ENCODE peak calls at places on chromosomes 6 and 20, in eight cellular contexts. P, G, R, F, D, K, B and X are unnamed samples.

GRCh38 chr6:116412270-116412669 is 41.5 kb downstream of the DSE start:
- DNase-seq in K (no peak), G (no peak), F (no peak), P (no peak), B (no peak), R (no peak), D (no peak), X (peak; percentile 38)

GRCh38 chr6:131136021-131136847 is 967 bp downstream of the AKAP7 start:
- DNase-seq in B (no peak), P (peak; percentile 22), R (peak; percentile 53), G (no peak), F (no peak), D (peak; percentile 49), K (no peak), X (no peak)

GRCh38 chr6:32118782-32119628 is 9.0 kb downstream of the ATF6B start:
- DNase-seq in P (peak; percentile 65), R (peak; percentile 88), B (no peak), F (peak; percentile 88), G (peak; percentile 41), D (peak; percentile 85), K (peak; percentile 51), X (peak; percentile 92)

GRCh38 chr20:54351371-54352136 is 123.8 kb upstream of the DOK5 start:
- DNase-seq in K (no peak), G (no peak), B (no peak), F (no peak), R (no peak), P (no peak), D (no peak), X (no peak)

GRCh38 chr20:56409521-56409920 is 2.5 kb upstream of the CASS4 start:
- DNase-seq in G (no peak), R (no peak), B (no peak), D (no peak), K (no peak), F (no peak), P (no peak), X (no peak)

GRCh38 chr20:32287231-32287638 is 9.8 kb downstream of the KIF3B start:
- DNase-seq in K (no peak), B (no peak), R (no peak), D (no peak), G (no peak), P (no peak), F (no peak), X (no peak)

GRCh38 chr6:131949909-131950766 is 1.0 kb downstream of the CCN2 start:
- DNase-seq in B (no peak), R (peak; percentile 92), G (no peak), P (peak; percentile 85), F (peak; percentile 74), D (peak; percentile 79), K (peak; percentile 8), X (peak; percentile 76)

GRCh38 chr6:22227824-22228610 is 68.8 kb downstream of the PRL start:
- DNase-seq in B (no peak), D (no peak), F (no peak), K (no peak), R (no peak), G (no peak), P (no peak), X (no peak)

GRCh38 chr6:47908271-47908670 is 126.4 kb downstream of the OPN5 start:
- DNase-seq in R (no peak), D (peak; percentile 99), K (no peak), B (no peak), F (no peak), P (no peak), G (no peak), X (no peak)

GRCh38 chr6:46505693-46506512 is 14.7 kb upstream of the RCAN2 start:
- DNase-seq in F (peak; percentile 37), G (no peak), P (no peak), D (no peak), R (no peak), B (no peak), K (no peak), X (peak; percentile 71)

GRCh38 chr20:46056970-46057855 is 28.2 kb downstream of the SLC12A5 start:
- DNase-seq in G (no peak), R (peak; percentile 42), K (no peak), F (peak; percentile 57), B (no peak), D (no peak), P (peak; percentile 19), X (peak; percentile 65)

GRCh38 chr6:42385339-42385738 is 66.4 kb downstream of the TRERF1 start:
- DNase-seq in D (no peak), K (no peak), F (no peak), B (no peak), P (no peak), G (no peak), R (no peak), X (no peak)

GRCh38 chr6:137191670-137192069 is 18.2 kb upstream of the IL22RA2 start:
- DNase-seq in B (no peak), P (no peak), D (no peak), K (no peak), F (no peak), R (no peak), G (no peak), X (no peak)

GRCh38 chr6:129598244-129599187 is 111.5 kb downstream of the ARHGAP18 start:
- DNase-seq in D (peak; percentile 80), K (peak; percentile 35), P (peak; percentile 53), F (no peak), B (peak; percentile 53), G (no peak), R (no peak), X (no peak)

GRCh38 chr6:14975124-14975815 is 270.6 kb upstream of the JARID2 start:
- DNase-seq in G (no peak), R (no peak), K (no peak), B (no peak), P (no peak), F (no peak), D (peak; percentile 37), X (no peak)

GRCh38 chr6:169935861-169936260 is 184.4 kb downstream of the ERMARD start:
- DNase-seq in B (no peak), G (no peak), P (no peak), F (no peak), D (no peak), K (no peak), R (no peak), X (no peak)

GRCh38 chr6:170291271-170292110 is 613 bp upstream of the DLL1 start:
- DNase-seq in F (peak; percentile 82), P (peak; percentile 60), K (peak; percentile 96), B (no peak), R (no peak), D (no peak), G (no peak), X (peak; percentile 84)

GRCh38 chr6:52551483-52552277 is 25.2 kb downstream of the TRAM2 start:
- DNase-seq in P (peak; percentile 66), R (peak; percentile 91), F (peak; percentile 54), G (no peak), K (peak; percentile 94), D (peak; percentile 56), B (no peak), X (peak; percentile 73)

GRCh38 chr6:21831531-21832291 is 238.2 kb downstream of the SOX4 start:
- DNase-seq in G (no peak), P (peak; percentile 36), D (no peak), K (no peak), B (no peak), F (no peak), R (no peak), X (no peak)

GRCh38 chr20:6806291-6806690 is 38.8 kb downstream of the BMP2 start:
- DNase-seq in K (no peak), F (no peak), B (no peak), R (no peak), P (no peak), G (no peak), D (no peak), X (no peak)

GRCh38 chr20:36742558-36742957 is 3.3 kb downstream of the NDRG3 start:
- DNase-seq in P (no peak), F (no peak), B (no peak), K (no peak), D (no peak), R (no peak), G (no peak), X (no peak)

GRCh38 chr6:44100088-44100550 is 27.1 kb downstream of the MRPL14 start:
- DNase-seq in R (no peak), P (no peak), D (peak; percentile 52), B (no peak), G (no peak), F (no peak), K (no peak), X (no peak)

GRCh38 chr6:16244446-16244845 is 6.1 kb downstream of the GMPR start:
- DNase-seq in D (no peak), G (no peak), R (no peak), K (no peak), P (no peak), F (no peak), B (no peak), X (peak; percentile 54)

GRCh38 chr6:935582-935981 is 242.6 kb upstream of the EXOC2 start:
- DNase-seq in P (no peak), B (no peak), D (no peak), R (no peak), K (no peak), F (no peak), G (no peak), X (no peak)

GRCh38 chr6:88492824-88493223 is 326.7 kb upstream of the CNR1 start:
- DNase-seq in K (no peak), D (peak; percentile 22), B (no peak), R (no peak), G (no peak), F (no peak), P (no peak), X (no peak)

GRCh38 chr6:83417880-83418663 is 12.8 kb downstream of the ME1 start:
- DNase-seq in P (peak; percentile 38), D (peak; percentile 66), B (no peak), K (peak; percentile 4), F (no peak), R (no peak), G (no peak), X (no peak)

GRCh38 chr6:68834561-68834960 is 199.5 kb downstream of the ADGRB3 start:
- DNase-seq in G (no peak), R (no peak), K (no peak), F (no peak), D (no peak), P (no peak), B (no peak), X (no peak)

GRCh38 chr6:169289671-169290408 is 36.2 kb upstream of the THBS2 start:
- DNase-seq in R (no peak), F (peak; percentile 34), G (no peak), P (peak; percentile 99), K (no peak), B (no peak), D (no peak), X (peak; percentile 67)

GRCh38 chr20:38073307-38074010 is 39.9 kb downstream of the RPRD1B start:
- DNase-seq in F (peak; percentile 30), D (peak; percentile 73), B (peak; percentile 94), G (no peak), R (no peak), P (peak; percentile 78), K (peak; percentile 5), X (peak; percentile 69)

GRCh38 chr20:62489186-62489939 is 13.6 kb upstream of the GATA5 start:
- DNase-seq in D (no peak), K (no peak), R (no peak), B (no peak), G (no peak), P (peak; percentile 65), F (no peak), X (no peak)

GRCh38 chr20:35021063-35021462 is 65.4 kb downstream of the MYH7B start:
- DNase-seq in R (peak; percentile 38), D (no peak), F (no peak), P (no peak), G (no peak), B (no peak), K (no peak), X (no peak)

GRCh38 chr6:48743738-48744137 is 632.7 kb upstream of the PTCHD4 start:
- DNase-seq in D (no peak), P (no peak), F (no peak), K (no peak), R (no peak), B (no peak), G (no peak), X (no peak)

GRCh38 chr6:119116712-119117281 is 38.3 kb upstream of the FAM184A start:
- DNase-seq in B (no peak), D (no peak), R (no peak), P (no peak), F (no peak), K (no peak), G (no peak), X (no peak)

GRCh38 chr20:33191955-33192354 is 24.0 kb downstream of the BPIFA2 start:
- DNase-seq in G (no peak), R (no peak), P (no peak), K (no peak), F (no peak), B (no peak), D (no peak), X (no peak)